ENCODE peak calls at places on chromosomes 2 and 18, in eight cellular contexts. K is HFFc6; U is SHP77 treated with DMSO at 0.1 percent for 48 hours; N is uterus; V is H4; Y is GM04504; F is germinal center; S is stimulated activated CD4-positive, alpha-beta T cell treated with anti-CD3 and anti-CD28 coated beads, TNF-alpha, amount 100 ng/mL, for 24 hours. O is an unnamed sample.

GRCh38 chr2:239778861-239779591 is 246.1 kb downstream of the NDUFA10 start:
- DNase-seq in K (no peak), Y (no peak), N (no peak), V (no peak), U (no peak), F (no peak), S (no peak), O (no peak)

GRCh38 chr18:59783138-59783537 is 85.9 kb upstream of the CCBE1 start:
- DNase-seq in K (peak), F (peak), Y (peak), V (peak), N (no peak), S (no peak), U (peak), O (no peak)

GRCh38 chr18:75456277-75456676 is 28.8 kb upstream of the SMIM21 start:
- DNase-seq in Y (no peak), F (no peak), N (no peak), U (no peak), V (no peak), S (no peak), K (no peak), O (no peak)

GRCh38 chr18:3546106-3546505 is 96.1 kb downstream of the TGIF1 start:
- DNase-seq in V (no peak), U (no peak), Y (no peak), N (no peak), F (no peak), K (no peak), S (no peak), O (no peak)

GRCh38 chr2:112156152-112156986 is 18.2 kb downstream of the FBLN7 start:
- DNase-seq in S (no peak), V (peak), U (no peak), F (no peak), N (no peak), K (no peak), Y (peak), O (no peak)

GRCh38 chr2:3132466-3132865 is 245.2 kb downstream of the EIPR1 start:
- DNase-seq in K (no peak), N (no peak), Y (no peak), F (no peak), V (no peak), U (no peak), S (no peak), O (no peak)

GRCh38 chr2:240249423-240250149 is 109.1 kb upstream of the OTOS start:
- DNase-seq in S (no peak), F (no peak), U (no peak), N (no peak), Y (no peak), V (no peak), K (no peak), O (no peak)

GRCh38 chr18:74832999-74833398 is 235.3 kb downstream of the ZNF407 start:
- DNase-seq in V (no peak), U (no peak), S (no peak), N (no peak), K (no peak), Y (no peak), F (no peak), O (no peak)

GRCh38 chr18:32956591-32957310 is 183.9 kb upstream of the KLHL14 start:
- DNase-seq in V (peak), S (no peak), F (no peak), U (no peak), Y (no peak), K (no peak), N (no peak), O (peak)

GRCh38 chr2:19369341-19369955 is 11.0 kb upstream of the OSR1 start:
- DNase-seq in S (no peak), K (peak), F (no peak), V (peak), N (no peak), Y (no peak), U (no peak), O (peak)

GRCh38 chr2:99488587-99488998 is 1.2 kb downstream of the REV1 start:
- DNase-seq in N (no peak), Y (no peak), V (peak), F (peak), U (no peak), K (peak), S (no peak), O (peak)

GRCh38 chr2:105393373-105394055 is 5.3 kb downstream of the FHL2 start:
- DNase-seq in U (no peak), S (no peak), V (no peak), F (no peak), K (no peak), Y (no peak), N (no peak), O (no peak)

GRCh38 chr2:186256540-186256939 is 229.5 kb upstream of the ZC3H15 start:
- DNase-seq in N (no peak), K (peak), Y (no peak), V (peak), F (no peak), U (peak), S (no peak), O (no peak)

GRCh38 chr2:205139822-205140612 is 542.3 kb upstream of the NRP2 start:
- DNase-seq in F (no peak), N (peak), K (no peak), S (no peak), Y (no peak), V (no peak), U (no peak), O (no peak)

GRCh38 chr2:162161634-162162033 is 9.6 kb upstream of the GCG start:
- DNase-seq in V (no peak), U (no peak), Y (no peak), K (no peak), F (no peak), N (no peak), S (no peak), O (no peak)

GRCh38 chr18:58402951-58403702 is 225.8 kb downstream of the ALPK2 start:
- DNase-seq in Y (no peak), K (no peak), N (no peak), S (no peak), U (no peak), V (no peak), F (no peak), O (no peak)

GRCh38 chr18:25459814-25460213 is 107.8 kb upstream of the ZNF521 start:
- DNase-seq in V (no peak), S (no peak), F (no peak), U (no peak), Y (no peak), K (no peak), N (no peak), O (no peak)

GRCh38 chr2:209960676-209961630 is 41.5 kb upstream of the RPE start:
- DNase-seq in V (peak), U (peak), N (no peak), Y (peak), F (peak), K (peak), S (no peak), O (peak)

GRCh38 chr2:129827251-129827894 is 152.1 kb upstream of the RAB6C start:
- DNase-seq in V (no peak), F (no peak), K (no peak), U (no peak), Y (no peak), N (no peak), S (no peak), O (no peak)

GRCh38 chr2:68253211-68254068 is 1.1 kb upstream of the PPP3R1 start:
- DNase-seq in N (no peak), K (no peak), Y (no peak), V (no peak), U (peak), S (no peak), F (no peak), O (no peak)

GRCh38 chr2:239318790-239319189 is 82.0 kb downstream of the HDAC4 start:
- DNase-seq in Y (no peak), N (no peak), V (no peak), K (no peak), U (no peak), F (no peak), S (no peak), O (no peak)

GRCh38 chr2:189302274-189302948 is 122.8 kb upstream of the COL5A2 start:
- DNase-seq in S (no peak), U (no peak), F (no peak), V (no peak), K (no peak), N (no peak), Y (no peak), O (no peak)

GRCh38 chr2:191857406-191857805 is 10.5 kb upstream of the CAVIN2 start:
- DNase-seq in Y (no peak), F (no peak), V (peak), U (no peak), K (peak), N (no peak), S (no peak), O (no peak)

GRCh38 chr2:149527998-149528775 is 59.4 kb downstream of the MMADHC start:
- DNase-seq in F (no peak), V (no peak), S (no peak), U (no peak), K (no peak), N (no peak), Y (no peak), O (no peak)

GRCh38 chr2:20582600-20583221 is 68.2 kb downstream of the HS1BP3 start:
- DNase-seq in K (no peak), S (no peak), V (no peak), U (no peak), F (no peak), N (no peak), Y (no peak), O (no peak)

GRCh38 chr2:98087447-98088065 is 589 bp downstream of the VWA3B start:
- DNase-seq in S (no peak), Y (no peak), U (no peak), V (no peak), F (peak), N (no peak), K (no peak), O (no peak)